ENCODE peak calls at places on chromosomes 16 and 17, in five cellular contexts. One of them, this sample, is unnamed.

GRCh38 chr17:74859439-74860228 is at the start of gene GRIN2C:
- DNase-seq in stomach: no peak
- DNase-seq in tibial artery: no peak
- DNase-seq in sigmoid colon: no peak
- DNase-seq in mammary epithelial cell: no peak
- DNase-seq in this sample: no peak

GRCh38 chr16:1037023-1037933 is 35.3 kb upstream of the SSTR5 start:
- DNase-seq in sigmoid colon: no peak
- DNase-seq in mammary epithelial cell: peak; percentile 75
- DNase-seq in tibial artery: no peak
- DNase-seq in stomach: no peak
- DNase-seq in this sample: peak; percentile 86

GRCh38 chr16:57977418-57978069 is 6.6 kb upstream of the CNGB1 start:
- DNase-seq in stomach: no peak
- DNase-seq in tibial artery: no peak
- DNase-seq in sigmoid colon: no peak
- DNase-seq in mammary epithelial cell: no peak
- DNase-seq in this sample: peak; percentile 51

GRCh38 chr17:549197-550040 is 165.2 kb downstream of the VPS53 start:
- DNase-seq in stomach: no peak
- DNase-seq in mammary epithelial cell: no peak
- DNase-seq in tibial artery: no peak
- DNase-seq in sigmoid colon: no peak
- DNase-seq in this sample: no peak

GRCh38 chr17:41264599-41264998 is 579 bp upstream of the KRTAP9-6 start:
- DNase-seq in tibial artery: no peak
- DNase-seq in stomach: no peak
- DNase-seq in sigmoid colon: no peak
- DNase-seq in mammary epithelial cell: no peak
- DNase-seq in this sample: no peak

GRCh38 chr16:23055481-23055880 is 93.8 kb downstream of the USP31 start:
- DNase-seq in mammary epithelial cell: peak; percentile 6
- DNase-seq in sigmoid colon: no peak
- DNase-seq in stomach: no peak
- DNase-seq in tibial artery: no peak
- DNase-seq in this sample: no peak

GRCh38 chr16:54342001-54342776 is 55.6 kb upstream of the IRX3 start:
- DNase-seq in mammary epithelial cell: peak; percentile 66
- DNase-seq in stomach: no peak
- DNase-seq in tibial artery: no peak
- DNase-seq in sigmoid colon: peak; percentile 37
- DNase-seq in this sample: no peak

GRCh38 chr16:1810536-1810935 is 16.1 kb downstream of the HAGH start:
- DNase-seq in mammary epithelial cell: no peak
- DNase-seq in sigmoid colon: peak; percentile 60
- DNase-seq in tibial artery: no peak
- DNase-seq in stomach: no peak
- DNase-seq in this sample: no peak

GRCh38 chr16:1621851-1622250 is 9.7 kb downstream of the CRAMP1 start:
- DNase-seq in mammary epithelial cell: no peak
- DNase-seq in sigmoid colon: no peak
- DNase-seq in stomach: no peak
- DNase-seq in tibial artery: no peak
- DNase-seq in this sample: no peak

GRCh38 chr16:75764154-75764768 is 38.0 kb upstream of the CPHXL start:
- DNase-seq in mammary epithelial cell: peak; percentile 53
- DNase-seq in tibial artery: peak; percentile 37
- DNase-seq in stomach: peak; percentile 58
- DNase-seq in sigmoid colon: peak; percentile 66
- DNase-seq in this sample: peak; percentile 63

GRCh38 chr17:62805234-62805633 is 2.9 kb downstream of the MARCHF10 start:
- DNase-seq in sigmoid colon: no peak
- DNase-seq in stomach: no peak
- DNase-seq in mammary epithelial cell: no peak
- DNase-seq in tibial artery: no peak
- DNase-seq in this sample: no peak

GRCh38 chr17:57135748-57136342 is 50.8 kb downstream of the AKAP1 start:
- DNase-seq in sigmoid colon: no peak
- DNase-seq in tibial artery: no peak
- DNase-seq in stomach: no peak
- DNase-seq in mammary epithelial cell: no peak
- DNase-seq in this sample: no peak

GRCh38 chr17:40617678-40618240 is 29.9 kb downstream of the SMARCE1 start:
- DNase-seq in stomach: no peak
- DNase-seq in sigmoid colon: no peak
- DNase-seq in tibial artery: peak; percentile 42
- DNase-seq in mammary epithelial cell: peak; percentile 21
- DNase-seq in this sample: peak; percentile 41

GRCh38 chr17:14316131-14316854 is 15.4 kb downstream of the HS3ST3B1 start:
- DNase-seq in stomach: no peak
- DNase-seq in mammary epithelial cell: no peak
- DNase-seq in tibial artery: no peak
- DNase-seq in sigmoid colon: no peak
- DNase-seq in this sample: peak; percentile 79

DNA sequence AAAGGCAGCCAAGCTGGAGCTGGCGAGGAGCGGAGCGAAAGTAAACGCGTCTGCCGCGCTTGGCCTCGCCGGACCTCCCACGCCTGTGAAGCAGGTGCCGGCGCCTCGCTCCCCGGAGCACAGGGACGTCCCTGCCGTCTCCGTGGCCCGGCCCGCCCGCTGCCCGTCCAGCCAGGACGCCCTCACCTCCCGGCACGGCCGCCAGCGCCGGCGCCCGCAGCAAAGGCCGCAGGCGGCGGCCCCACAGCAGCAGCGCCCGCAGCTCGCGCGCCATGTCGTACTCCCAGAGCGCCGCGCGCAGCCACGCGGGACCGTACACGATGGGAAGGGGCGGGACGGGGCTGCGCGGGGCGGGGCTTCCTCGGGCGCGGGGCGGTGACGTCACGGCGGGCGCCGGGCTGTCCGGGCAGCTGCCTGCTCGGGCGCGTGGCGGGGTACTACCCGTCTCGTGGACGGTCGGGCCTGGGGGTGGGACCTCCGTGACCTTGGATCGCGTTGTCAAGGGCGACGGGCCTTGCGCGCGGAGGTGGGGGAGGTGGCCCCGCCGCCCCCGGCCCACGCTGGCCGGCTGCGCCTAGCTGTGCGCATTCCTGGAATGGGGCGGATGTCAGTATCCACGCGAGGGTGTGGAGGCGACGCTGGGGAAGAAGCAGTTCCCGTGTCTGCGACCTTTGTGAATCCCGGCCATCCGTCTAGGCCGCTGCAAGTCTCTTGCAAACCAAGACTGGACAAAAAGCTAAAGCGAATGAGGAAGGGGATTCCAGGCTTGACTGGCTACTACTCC is at the start of gene TRAP1:
- DNase-seq in tibial artery: peak; percentile 81
- DNase-seq in mammary epithelial cell: peak; percentile 68
- DNase-seq in stomach: peak; percentile 92
- DNase-seq in sigmoid colon: peak; percentile 93
- DNase-seq in this sample: peak; percentile 87
- H3K4me3 ChIP-seq in tibial artery: peak within 1 kb of the TSS; percentile 99
- H3K4me3 ChIP-seq in mammary epithelial cell: peak within 1 kb of the TSS; percentile 96
- H3K4me3 ChIP-seq in stomach: peak within 1 kb of the TSS; percentile 92
- H3K4me3 ChIP-seq in sigmoid colon: peak within 1 kb of the TSS; percentile 77
- H3K4me3 ChIP-seq in this sample: peak within 1 kb of the TSS; percentile 97

GRCh38 chr17:79600071-79600470 is 10.8 kb downstream of the RBFOX3 start:
- DNase-seq in sigmoid colon: no peak
- DNase-seq in mammary epithelial cell: no peak
- DNase-seq in stomach: no peak
- DNase-seq in tibial artery: no peak
- DNase-seq in this sample: no peak

GRCh38 chr17:79600613-79601221 is 10.1 kb downstream of the RBFOX3 start:
- DNase-seq in sigmoid colon: no peak
- DNase-seq in tibial artery: no peak
- DNase-seq in mammary epithelial cell: no peak
- DNase-seq in stomach: no peak
- DNase-seq in this sample: no peak

GRCh38 chr17:79603771-79604170 is 7.1 kb downstream of the RBFOX3 start:
- DNase-seq in mammary epithelial cell: no peak
- DNase-seq in tibial artery: no peak
- DNase-seq in sigmoid colon: no peak
- DNase-seq in stomach: no peak
- DNase-seq in this sample: no peak

GRCh38 chr17:79601604-79602420 is 9.0 kb downstream of the RBFOX3 start:
- DNase-seq in stomach: no peak
- DNase-seq in tibial artery: no peak
- DNase-seq in sigmoid colon: no peak
- DNase-seq in mammary epithelial cell: no peak
- DNase-seq in this sample: no peak

GRCh38 chr17:79602621-79603020 is 8.2 kb downstream of the RBFOX3 start:
- DNase-seq in stomach: no peak
- DNase-seq in mammary epithelial cell: no peak
- DNase-seq in tibial artery: no peak
- DNase-seq in sigmoid colon: no peak
- DNase-seq in this sample: no peak
- H3K27me3 ChIP-seq in stomach: peaks cover 100% of the 10 kb centered on the region
- H3K27me3 ChIP-seq in mammary epithelial cell: peaks cover 4% of the 10 kb centered on the region
- H3K27me3 ChIP-seq in tibial artery: no peaks in the 10 kb centered on the region
- H3K27me3 ChIP-seq in sigmoid colon: no peaks in the 10 kb centered on the region
- H3K27me3 ChIP-seq in this sample: no peaks in the 10 kb centered on the region

GRCh38 chr17:5541610-5542202 is 42.6 kb downstream of the NLRP1 start:
- DNase-seq in sigmoid colon: no peak
- DNase-seq in tibial artery: no peak
- DNase-seq in mammary epithelial cell: no peak
- DNase-seq in stomach: no peak
- DNase-seq in this sample: peak; percentile 26
- H3K36me3 ChIP-seq in sigmoid colon: no peaks in the 10 kb centered on the region
- H3K36me3 ChIP-seq in tibial artery: peaks cover 68% of the 10 kb centered on the region
- H3K36me3 ChIP-seq in mammary epithelial cell: peaks cover 4% of the 10 kb centered on the region
- H3K36me3 ChIP-seq in stomach: peaks cover 34% of the 10 kb centered on the region
- H3K36me3 ChIP-seq in this sample: no peaks in the 10 kb centered on the region

DNA sequence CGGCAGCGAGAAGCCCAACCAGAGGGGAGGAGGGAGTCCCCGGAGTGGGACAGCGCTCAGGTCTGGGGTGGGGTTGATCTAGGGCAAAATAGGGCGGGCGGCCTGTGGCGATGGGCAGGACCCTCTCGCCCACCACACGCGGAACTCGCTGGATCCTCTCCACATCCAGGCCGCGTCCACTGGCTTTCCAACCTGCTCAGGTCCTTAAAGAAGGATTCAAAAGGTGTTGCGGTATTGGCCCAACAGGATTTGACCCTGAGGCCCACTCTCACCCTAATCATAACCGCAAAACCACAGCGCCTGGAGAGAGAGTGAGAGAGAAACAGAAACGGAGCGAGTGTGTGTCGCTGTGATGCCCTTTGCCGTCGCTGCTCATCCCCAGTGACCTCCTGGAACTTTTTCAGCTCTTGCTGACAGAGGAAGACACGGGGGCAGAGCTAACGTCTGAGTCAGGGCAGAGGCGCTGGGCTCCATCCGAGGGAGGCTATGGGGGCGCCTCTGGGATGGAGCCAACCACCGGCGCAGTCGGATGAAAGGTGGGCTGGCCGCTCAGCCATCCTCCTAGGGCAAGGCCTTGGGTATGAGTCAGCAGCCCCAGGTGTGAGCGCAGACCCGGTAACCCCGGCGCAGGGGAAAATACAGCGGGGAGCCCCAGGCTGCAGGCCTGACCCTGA is 16.7 kb upstream of the OR1F1 start:
- DNase-seq in mammary epithelial cell: no peak
- DNase-seq in tibial artery: no peak
- DNase-seq in stomach: no peak
- DNase-seq in sigmoid colon: peak; percentile 52
- DNase-seq in this sample: no peak
- H3K4me3 ChIP-seq in mammary epithelial cell: no peak overlapping the region
- H3K4me3 ChIP-seq in tibial artery: peak overlapping the region; percentile 1
- H3K4me3 ChIP-seq in stomach: no peak overlapping the region
- H3K4me3 ChIP-seq in sigmoid colon: no peak overlapping the region
- H3K4me3 ChIP-seq in this sample: no peak overlapping the region

GRCh38 chr17:68600881-68601564 is at the start of gene FAM20A:
- DNase-seq in tibial artery: no peak
- DNase-seq in stomach: peak; percentile 87
- DNase-seq in mammary epithelial cell: no peak
- DNase-seq in sigmoid colon: no peak
- DNase-seq in this sample: peak; percentile 35
- H3K27me3 ChIP-seq in tibial artery: no peaks in the 10 kb centered on the region
- H3K27me3 ChIP-seq in stomach: peaks cover 28% of the 10 kb centered on the region
- H3K27me3 ChIP-seq in mammary epithelial cell: peaks cover 15% of the 10 kb centered on the region
- H3K27me3 ChIP-seq in sigmoid colon: peaks cover 25% of the 10 kb centered on the region
- H3K27me3 ChIP-seq in this sample: peaks cover 24% of the 10 kb centered on the region

GRCh38 chr17:38916771-38917170 is 8.6 kb upstream of the LASP1NB start:
- DNase-seq in sigmoid colon: peak; percentile 4
- DNase-seq in mammary epithelial cell: no peak
- DNase-seq in stomach: peak; percentile 5
- DNase-seq in tibial artery: no peak
- DNase-seq in this sample: no peak
- H3K36me3 ChIP-seq in sigmoid colon: peaks cover 34% of the 10 kb centered on the region
- H3K36me3 ChIP-seq in mammary epithelial cell: peaks cover 35% of the 10 kb centered on the region
- H3K36me3 ChIP-seq in stomach: peaks cover 94% of the 10 kb centered on the region
- H3K36me3 ChIP-seq in tibial artery: peaks cover 80% of the 10 kb centered on the region
- H3K36me3 ChIP-seq in this sample: peaks cover 12% of the 10 kb centered on the region

GRCh38 chr17:55722742-55723487 is at the start of gene TMEM100:
- DNase-seq in sigmoid colon: peak; percentile 87
- DNase-seq in stomach: no peak
- DNase-seq in mammary epithelial cell: no peak
- DNase-seq in tibial artery: peak; percentile 51
- DNase-seq in this sample: no peak

GRCh38 chr17:55717898-55718735 is 4.5 kb downstream of the TMEM100 start:
- DNase-seq in sigmoid colon: peak; percentile 92
- DNase-seq in mammary epithelial cell: peak; percentile 42
- DNase-seq in tibial artery: peak; percentile 87
- DNase-seq in stomach: peak; percentile 81
- DNase-seq in this sample: peak; percentile 82

GRCh38 chr17:55720917-55721836 is 1.5 kb downstream of the TMEM100 start:
- DNase-seq in sigmoid colon: no peak
- DNase-seq in tibial artery: no peak
- DNase-seq in stomach: no peak
- DNase-seq in mammary epithelial cell: no peak
- DNase-seq in this sample: no peak

GRCh38 chr17:55723488-55723848 is 804 bp upstream of the TMEM100 start:
- DNase-seq in stomach: no peak
- DNase-seq in mammary epithelial cell: no peak
- DNase-seq in tibial artery: no peak
- DNase-seq in sigmoid colon: no peak
- DNase-seq in this sample: no peak

DNA sequence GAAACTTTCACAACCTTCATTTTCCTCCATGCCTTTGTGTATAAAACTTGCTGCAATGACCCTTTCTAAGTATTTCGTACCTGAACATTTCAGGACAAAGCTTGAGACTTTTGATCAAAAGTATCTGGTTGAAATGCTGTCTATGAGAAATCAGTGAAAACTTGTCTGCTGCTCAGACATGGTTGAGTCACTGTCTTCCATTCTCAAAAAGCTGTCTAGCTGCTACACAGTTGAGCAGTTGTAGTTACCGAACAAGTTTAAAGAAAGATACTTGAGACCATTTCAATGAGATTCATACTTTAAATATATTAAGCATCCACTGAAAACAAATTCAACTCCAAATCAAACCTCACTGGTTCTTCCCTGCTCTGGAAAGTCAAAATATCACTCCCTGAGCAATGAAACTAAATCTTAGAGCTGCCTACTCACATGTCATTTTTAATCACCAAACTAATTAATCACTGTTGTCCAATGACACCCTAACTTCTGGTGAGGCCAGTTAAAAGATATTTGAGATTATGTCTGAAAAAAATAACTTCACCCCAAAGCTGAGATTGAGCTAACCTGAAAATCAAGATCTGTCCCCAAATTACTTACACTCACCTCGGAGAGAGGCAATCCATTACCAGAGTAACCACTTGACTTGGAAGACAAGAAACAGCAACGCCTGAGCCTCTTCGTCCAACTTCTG is 503 bp downstream of the TMEM100 start:
- DNase-seq in tibial artery: no peak
- DNase-seq in mammary epithelial cell: no peak
- DNase-seq in sigmoid colon: no peak
- DNase-seq in stomach: no peak
- DNase-seq in this sample: no peak
- H3K4me3 ChIP-seq in tibial artery: peak overlapping the region; percentile 32
- H3K4me3 ChIP-seq in mammary epithelial cell: no peak overlapping the region
- H3K4me3 ChIP-seq in sigmoid colon: peak overlapping the region; percentile 41
- H3K4me3 ChIP-seq in stomach: peak overlapping the region; percentile 39
- H3K4me3 ChIP-seq in this sample: no peak overlapping the region